ENCODE peak calls at places on chromosomes 13 and 19, in five cellular contexts. S is H1, P is IMR-90, G is astrocyte, K is fibroblast of lung. H is an unnamed sample.
A peak's percentile ranks its signal among the peaks of the same experiment; 100 is the strongest.

GRCh38 chr19:2542341-2543069 is 66.6 kb downstream of the GADD45B start:
- DNase-seq in S (no peak), P (peak; percentile 71), G (peak; percentile 50), K (peak; percentile 51), H (no peak)

GRCh38 chr13:27790523-27790922 is 1.8 kb upstream of the GSX1 start:
- DNase-seq in S (peak; percentile 53), P (no peak), G (no peak), K (no peak), H (no peak)

GRCh38 chr19:55544014-55544413 is 1.3 kb downstream of the SBK3 start:
- DNase-seq in S (no peak), P (no peak), G (no peak), K (no peak), H (no peak)

GRCh38 chr13:49457221-49457620 is 13.1 kb downstream of the SETDB2 start:
- DNase-seq in S (no peak), P (peak; percentile 63), G (peak; percentile 45), K (peak; percentile 50), H (no peak)

GRCh38 chr13:90968510-90968909 is 379.0 kb upstream of the MIR17HG start:
- DNase-seq in S (peak; percentile 50), P (no peak), G (no peak), K (peak; percentile 7), H (peak; percentile 18)

GRCh38 chr13:22161871-22162270 is 491.0 kb downstream of the FGF9 start:
- DNase-seq in S (no peak), P (no peak), G (no peak), K (no peak), H (no peak)

GRCh38 chr19:55157064-55157908 is at the start of gene TNNI3:
- DNase-seq in S (no peak), P (no peak), G (no peak), K (no peak), H (no peak)

GRCh38 chr19:45050036-45050435 is 11.2 kb downstream of the CLASRP start:
- DNase-seq in S (no peak), P (no peak), G (no peak), K (no peak), H (no peak)

DNA sequence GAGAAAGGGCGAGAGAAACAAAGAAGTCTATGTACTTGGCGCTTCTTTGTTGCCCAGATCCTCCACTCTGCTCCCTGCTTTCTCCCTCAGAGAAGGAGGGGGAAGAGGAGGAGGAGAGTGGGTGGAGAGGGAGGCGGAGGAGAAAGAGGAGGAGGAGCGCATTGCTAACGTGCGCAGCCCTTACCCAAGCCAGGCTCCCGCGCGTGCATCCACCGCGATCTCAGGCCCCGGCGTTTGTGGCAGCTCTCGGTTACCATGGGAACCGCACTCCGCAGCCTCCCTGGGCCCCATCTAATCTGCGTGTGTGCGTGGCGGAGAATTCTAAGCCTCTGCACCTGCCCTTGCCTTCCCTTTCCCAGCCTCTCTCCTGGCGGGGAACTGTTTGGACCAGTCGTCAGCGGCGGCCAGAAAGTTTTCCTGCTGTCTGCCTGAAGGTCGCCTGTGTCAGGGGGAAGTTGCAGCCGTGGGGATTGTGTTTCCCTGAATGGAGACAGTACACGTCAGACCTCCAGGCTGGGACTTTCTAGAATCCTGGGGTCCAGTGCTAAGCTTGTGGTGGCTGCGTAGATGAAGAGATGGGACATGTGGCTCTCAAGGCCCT is at the start of gene ERICH6B:
- DNase-seq in S (peak; percentile 67), P (peak; percentile 7), G (no peak), K (peak; percentile 36), H (no peak)
- H3K9ac ChIP-seq in S (no peak within 1 kb of the TSS), P (no peak within 1 kb of the TSS), G (no peak within 1 kb of the TSS), K (no peak within 1 kb of the TSS), H (no peak within 1 kb of the TSS)

GRCh38 chr13:98912846-98913245 is 65.0 kb downstream of the DOCK9 start:
- DNase-seq in S (no peak), P (no peak), G (no peak), K (no peak), H (no peak)

GRCh38 chr13:98915563-98916348 is 62.1 kb downstream of the DOCK9 start:
- DNase-seq in S (no peak), P (peak; percentile 31), G (no peak), K (peak; percentile 34), H (no peak)

GRCh38 chr13:98909016-98909415 is 68.8 kb downstream of the DOCK9 start:
- DNase-seq in S (no peak), P (peak; percentile 14), G (no peak), K (no peak), H (no peak)

GRCh38 chr13:98906746-98907502 is 70.9 kb downstream of the DOCK9 start:
- DNase-seq in S (no peak), P (no peak), G (no peak), K (no peak), H (no peak)

DNA sequence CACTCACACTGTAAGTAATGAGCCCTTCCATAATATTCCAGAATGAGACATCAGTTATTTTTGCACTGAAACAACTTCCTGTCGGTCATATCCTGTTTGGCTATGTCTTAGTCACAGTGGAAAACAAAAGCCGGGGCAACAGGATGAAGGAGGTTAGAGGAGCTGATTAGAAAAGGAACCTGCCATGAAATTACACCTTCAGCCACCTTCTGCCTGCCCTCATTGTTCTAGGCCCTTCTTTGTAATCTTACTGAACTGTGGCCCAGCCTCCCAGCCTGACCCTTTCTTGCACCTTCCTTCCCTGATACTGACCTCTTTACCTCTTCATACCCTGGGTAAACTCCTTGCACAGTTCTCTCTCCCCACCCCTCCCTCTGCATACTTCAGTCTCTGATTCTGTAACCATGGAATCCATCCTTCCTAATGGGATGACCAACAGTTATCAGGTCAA is 67.3 kb downstream of the DOCK9 start:
- DNase-seq in S (no peak), P (peak; percentile 70), G (peak; percentile 52), K (peak; percentile 71), H (no peak)
- H3K9ac ChIP-seq in S (no peak overlapping the region), P (no peak overlapping the region), G (peak overlapping the region; percentile 4), K (no peak overlapping the region), H (no peak overlapping the region)

GRCh38 chr13:64414381-64414780 is 2815.8 kb downstream of the PCDH9 start:
- DNase-seq in S (no peak), P (no peak), G (no peak), K (no peak), H (no peak)

GRCh38 chr13:64413529-64413928 is 2816.6 kb downstream of the PCDH9 start:
- DNase-seq in S (no peak), P (no peak), G (no peak), K (no peak), H (no peak)

DNA sequence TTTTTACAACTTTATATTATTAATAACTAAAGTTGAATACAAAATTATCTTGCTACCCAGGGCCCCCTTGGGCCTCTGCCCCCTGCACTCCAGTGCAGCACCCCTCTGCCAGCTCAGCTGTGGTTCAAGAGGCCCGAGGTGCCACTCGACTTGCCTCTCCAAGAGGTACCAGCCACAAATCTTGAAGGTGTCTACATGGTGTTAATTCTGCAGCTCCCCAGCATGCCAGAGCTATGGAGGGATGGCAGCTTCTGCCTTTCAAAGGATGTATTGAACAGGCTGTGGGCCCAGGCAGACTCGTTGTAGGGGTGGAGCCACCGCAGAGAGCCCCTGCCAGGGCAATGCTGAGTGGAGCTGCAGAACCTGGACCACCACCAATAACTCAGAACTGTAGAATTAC is 2819.5 kb downstream of the PCDH9 start:
- DNase-seq in S (no peak), P (no peak), G (no peak), K (no peak), H (no peak)
- H3K9ac ChIP-seq in S (no peak overlapping the region), P (no peak overlapping the region), G (no peak overlapping the region), K (no peak overlapping the region), H (no peak overlapping the region)

DNA sequence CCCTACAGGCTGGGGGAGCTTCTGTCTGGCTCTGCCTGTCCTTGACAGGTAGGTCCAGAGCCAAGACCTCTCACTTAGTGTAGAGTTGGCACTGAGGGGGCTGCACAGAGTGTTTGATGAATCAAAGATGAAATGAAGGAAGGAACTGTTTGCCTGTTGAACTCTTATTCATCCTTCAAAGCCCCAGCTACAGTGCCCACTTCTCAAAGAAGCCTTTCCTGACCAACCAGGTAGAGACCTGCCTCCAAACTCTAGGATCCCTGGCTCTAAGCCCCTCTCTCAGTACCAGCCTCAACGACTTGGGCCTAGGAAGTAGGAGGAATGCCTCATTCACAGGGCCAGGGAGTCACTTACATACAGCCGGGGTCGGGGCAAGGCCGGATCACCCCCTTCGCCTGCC is 9.1 kb upstream of the TMEM161A start:
- DNase-seq in S (no peak), P (no peak), G (no peak), K (no peak), H (no peak)
- H3K9ac ChIP-seq in S (no peak overlapping the region), P (no peak overlapping the region), G (no peak overlapping the region), K (no peak overlapping the region), H (no peak overlapping the region)

GRCh38 chr19:29002336-29002735 is 210.6 kb downstream of the UQCRFS1 start:
- DNase-seq in S (no peak), P (no peak), G (no peak), K (no peak), H (no peak)

GRCh38 chr19:29001922-29002247 is 211.1 kb downstream of the UQCRFS1 start:
- DNase-seq in S (no peak), P (no peak), G (no peak), K (no peak), H (no peak)

GRCh38 chr19:28998974-28999373 is 214.0 kb downstream of the UQCRFS1 start:
- DNase-seq in S (no peak), P (no peak), G (no peak), K (no peak), H (no peak)

GRCh38 chr19:28999733-29000433 is 213.1 kb downstream of the UQCRFS1 start:
- DNase-seq in S (no peak), P (no peak), G (no peak), K (no peak), H (no peak)

GRCh38 chr19:29001006-29001921 is 211.7 kb downstream of the UQCRFS1 start:
- DNase-seq in S (no peak), P (no peak), G (no peak), K (no peak), H (no peak)
- H3K9ac ChIP-seq in S (no peak overlapping the region), P (no peak overlapping the region), G (no peak overlapping the region), K (no peak overlapping the region), H (no peak overlapping the region)

DNA sequence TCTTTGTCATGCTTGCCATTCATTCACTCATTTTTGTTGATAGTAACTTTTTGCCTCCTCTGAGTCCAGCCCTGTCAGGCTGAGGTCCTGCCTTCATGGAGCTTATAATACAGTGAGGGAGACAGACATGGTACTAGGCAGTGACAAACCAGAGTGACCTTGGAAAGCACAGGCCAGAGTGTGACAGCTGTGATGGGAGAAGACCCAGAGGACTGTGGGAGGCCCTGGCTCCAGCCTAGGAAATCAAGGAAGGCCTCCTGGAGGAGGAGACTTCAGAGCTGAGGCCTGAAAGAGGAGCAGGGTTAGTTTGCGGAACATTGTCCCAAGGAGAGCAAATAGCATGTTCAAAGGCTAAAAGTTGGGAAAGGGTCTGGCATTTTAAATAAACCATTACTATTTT is 20.5 kb downstream of the PAK4 start:
- DNase-seq in S (no peak), P (no peak), G (no peak), K (no peak), H (no peak)
- H3K9ac ChIP-seq in S (no peak overlapping the region), P (no peak overlapping the region), G (no peak overlapping the region), K (no peak overlapping the region), H (no peak overlapping the region)